ENCODE peak calls at places on chromosomes 7 and 10, in nine cellular contexts. One of them, this sample, is unnamed.

GRCh38 chr7:158016171-158017087 is 571.2 kb downstream of the PTPRN2 start:
- DNase-seq in Calu3: no peak
- DNase-seq in tibial nerve: no peak
- DNase-seq in fibroblast of lung: peak
- DNase-seq in sigmoid colon: no peak
- DNase-seq in endothelial cell: no peak
- DNase-seq in fibroblast of mammary gland: no peak
- DNase-seq in foreskin fibroblast: no peak
- DNase-seq in uterus: no peak
- DNase-seq in this sample: no peak

GRCh38 chr10:112790030-112790429 is 160.0 kb upstream of the TCF7L2 start:
- DNase-seq in tibial nerve: no peak
- DNase-seq in fibroblast of mammary gland: no peak
- DNase-seq in foreskin fibroblast: no peak
- DNase-seq in Calu3: no peak
- DNase-seq in fibroblast of lung: no peak
- DNase-seq in sigmoid colon: no peak
- DNase-seq in endothelial cell: no peak
- DNase-seq in uterus: no peak
- DNase-seq in this sample: no peak

GRCh38 chr7:76054129-76055120 is 6.5 kb downstream of the MDH2 start:
- DNase-seq in fibroblast of mammary gland: peak
- DNase-seq in endothelial cell: no peak
- DNase-seq in tibial nerve: no peak
- DNase-seq in uterus: no peak
- DNase-seq in foreskin fibroblast: peak
- DNase-seq in fibroblast of lung: peak
- DNase-seq in Calu3: no peak
- DNase-seq in sigmoid colon: no peak
- DNase-seq in this sample: no peak

GRCh38 chr7:38274493-38274892 is 1.1 kb upstream of the TARP start:
- DNase-seq in endothelial cell: no peak
- DNase-seq in Calu3: no peak
- DNase-seq in fibroblast of mammary gland: peak
- DNase-seq in sigmoid colon: no peak
- DNase-seq in fibroblast of lung: no peak
- DNase-seq in uterus: no peak
- DNase-seq in tibial nerve: no peak
- DNase-seq in foreskin fibroblast: no peak
- DNase-seq in this sample: no peak

GRCh38 chr7:53466396-53466795 is 431.0 kb downstream of the POM121L12 start:
- DNase-seq in uterus: no peak
- DNase-seq in sigmoid colon: no peak
- DNase-seq in tibial nerve: no peak
- DNase-seq in Calu3: no peak
- DNase-seq in fibroblast of lung: no peak
- DNase-seq in fibroblast of mammary gland: no peak
- DNase-seq in endothelial cell: no peak
- DNase-seq in foreskin fibroblast: no peak
- DNase-seq in this sample: no peak

GRCh38 chr7:22943997-22944396 is 69.9 kb downstream of the HYCC1 start:
- DNase-seq in uterus: peak
- DNase-seq in sigmoid colon: peak
- DNase-seq in fibroblast of lung: peak
- DNase-seq in endothelial cell: no peak
- DNase-seq in Calu3: no peak
- DNase-seq in tibial nerve: no peak
- DNase-seq in fibroblast of mammary gland: peak
- DNase-seq in foreskin fibroblast: peak
- DNase-seq in this sample: no peak

GRCh38 chr7:151114151-151115090 is 28.1 kb downstream of the AGAP3 start:
- DNase-seq in foreskin fibroblast: no peak
- DNase-seq in uterus: no peak
- DNase-seq in endothelial cell: peak
- DNase-seq in fibroblast of mammary gland: no peak
- DNase-seq in Calu3: peak
- DNase-seq in fibroblast of lung: peak
- DNase-seq in sigmoid colon: no peak
- DNase-seq in tibial nerve: no peak
- DNase-seq in this sample: no peak

GRCh38 chr7:16071246-16071857 is 350.0 kb downstream of the CRPPA start:
- DNase-seq in sigmoid colon: no peak
- DNase-seq in tibial nerve: no peak
- DNase-seq in foreskin fibroblast: peak
- DNase-seq in Calu3: peak
- DNase-seq in uterus: no peak
- DNase-seq in fibroblast of lung: peak
- DNase-seq in fibroblast of mammary gland: peak
- DNase-seq in endothelial cell: peak
- DNase-seq in this sample: no peak

GRCh38 chr7:35331730-35332678 is 78.1 kb upstream of the TBX20 start:
- DNase-seq in fibroblast of mammary gland: no peak
- DNase-seq in uterus: no peak
- DNase-seq in foreskin fibroblast: no peak
- DNase-seq in sigmoid colon: no peak
- DNase-seq in tibial nerve: no peak
- DNase-seq in endothelial cell: no peak
- DNase-seq in fibroblast of lung: no peak
- DNase-seq in Calu3: no peak
- DNase-seq in this sample: no peak

GRCh38 chr7:92682767-92683539 is 92.8 kb upstream of the FAM133B start:
- DNase-seq in fibroblast of lung: peak
- DNase-seq in Calu3: no peak
- DNase-seq in foreskin fibroblast: no peak
- DNase-seq in sigmoid colon: no peak
- DNase-seq in fibroblast of mammary gland: no peak
- DNase-seq in endothelial cell: no peak
- DNase-seq in tibial nerve: no peak
- DNase-seq in uterus: no peak
- DNase-seq in this sample: no peak

GRCh38 chr10:60846173-60846572 is 67.9 kb downstream of the CDK1 start:
- DNase-seq in foreskin fibroblast: peak
- DNase-seq in fibroblast of lung: peak
- DNase-seq in endothelial cell: no peak
- DNase-seq in tibial nerve: no peak
- DNase-seq in fibroblast of mammary gland: peak
- DNase-seq in uterus: no peak
- DNase-seq in Calu3: peak
- DNase-seq in sigmoid colon: no peak
- DNase-seq in this sample: no peak

GRCh38 chr7:135798104-135798503 is 49.5 kb upstream of the FAM180A start:
- DNase-seq in foreskin fibroblast: no peak
- DNase-seq in endothelial cell: no peak
- DNase-seq in tibial nerve: no peak
- DNase-seq in uterus: no peak
- DNase-seq in Calu3: no peak
- DNase-seq in fibroblast of lung: no peak
- DNase-seq in sigmoid colon: no peak
- DNase-seq in fibroblast of mammary gland: no peak
- DNase-seq in this sample: no peak

GRCh38 chr10:44978570-44979280 is at the start of gene DEPP1:
- DNase-seq in foreskin fibroblast: peak
- DNase-seq in sigmoid colon: peak
- DNase-seq in uterus: peak
- DNase-seq in fibroblast of mammary gland: peak
- DNase-seq in Calu3: peak
- DNase-seq in fibroblast of lung: peak
- DNase-seq in endothelial cell: peak
- DNase-seq in tibial nerve: peak
- DNase-seq in this sample: peak
- TF ChIP-seq CTCF in foreskin fibroblast: no peak
- TF ChIP-seq CTCF in sigmoid colon: no peak
- TF ChIP-seq CTCF in uterus: peak
- TF ChIP-seq CTCF in fibroblast of mammary gland: peak
- TF ChIP-seq CTCF in Calu3: peak
- TF ChIP-seq CTCF in fibroblast of lung: peak
- TF ChIP-seq CTCF in endothelial cell: no peak
- TF ChIP-seq CTCF in tibial nerve: peak
- TF ChIP-seq CTCF in this sample: no peak

DNA sequence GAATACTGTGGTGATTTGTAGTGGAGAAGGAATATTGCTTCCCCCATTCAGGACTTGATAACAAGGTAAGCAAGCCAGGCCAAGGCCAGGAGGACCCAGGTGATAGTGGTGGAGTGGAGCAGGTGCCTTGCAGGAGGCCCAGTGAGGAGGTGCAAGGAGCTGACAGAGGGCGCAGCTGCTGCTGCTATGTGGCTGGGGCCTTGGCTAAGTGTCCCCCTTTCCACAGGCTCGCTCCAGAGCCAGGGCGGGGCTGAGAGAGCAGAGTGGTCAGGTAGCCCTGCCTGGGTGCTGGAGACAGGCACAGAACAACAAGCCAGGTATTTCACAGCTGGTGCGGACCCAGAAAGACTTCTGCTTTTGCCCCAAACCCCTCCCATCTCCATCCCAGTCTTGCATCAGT is 163.0 kb downstream of the EGFR start:
- DNase-seq in endothelial cell: no peak
- DNase-seq in fibroblast of lung: no peak
- DNase-seq in fibroblast of mammary gland: no peak
- DNase-seq in foreskin fibroblast: no peak
- DNase-seq in tibial nerve: no peak
- DNase-seq in sigmoid colon: no peak
- DNase-seq in uterus: no peak
- DNase-seq in Calu3: no peak
- DNase-seq in this sample: no peak
- TF ChIP-seq CTCF in endothelial cell: no peak
- TF ChIP-seq CTCF in fibroblast of lung: no peak
- TF ChIP-seq CTCF in fibroblast of mammary gland: no peak
- TF ChIP-seq CTCF in foreskin fibroblast: no peak
- TF ChIP-seq CTCF in tibial nerve: no peak
- TF ChIP-seq CTCF in sigmoid colon: no peak
- TF ChIP-seq CTCF in uterus: no peak
- TF ChIP-seq CTCF in Calu3: no peak
- TF ChIP-seq CTCF in this sample: no peak

GRCh38 chr10:115902596-115902995 is 370.4 kb downstream of the GFRA1 start:
- DNase-seq in endothelial cell: no peak
- DNase-seq in tibial nerve: no peak
- DNase-seq in foreskin fibroblast: no peak
- DNase-seq in uterus: no peak
- DNase-seq in sigmoid colon: no peak
- DNase-seq in fibroblast of lung: no peak
- DNase-seq in fibroblast of mammary gland: no peak
- DNase-seq in Calu3: no peak
- DNase-seq in this sample: no peak

GRCh38 chr10:115898242-115898641 is 374.8 kb downstream of the GFRA1 start:
- DNase-seq in Calu3: no peak
- DNase-seq in uterus: no peak
- DNase-seq in tibial nerve: no peak
- DNase-seq in fibroblast of lung: no peak
- DNase-seq in fibroblast of mammary gland: no peak
- DNase-seq in sigmoid colon: no peak
- DNase-seq in foreskin fibroblast: no peak
- DNase-seq in endothelial cell: no peak
- DNase-seq in this sample: no peak

GRCh38 chr10:115909037-115909436 is 364.0 kb downstream of the GFRA1 start:
- DNase-seq in uterus: no peak
- DNase-seq in Calu3: no peak
- DNase-seq in fibroblast of lung: no peak
- DNase-seq in endothelial cell: no peak
- DNase-seq in foreskin fibroblast: no peak
- DNase-seq in tibial nerve: no peak
- DNase-seq in sigmoid colon: no peak
- DNase-seq in fibroblast of mammary gland: no peak
- DNase-seq in this sample: no peak

DNA sequence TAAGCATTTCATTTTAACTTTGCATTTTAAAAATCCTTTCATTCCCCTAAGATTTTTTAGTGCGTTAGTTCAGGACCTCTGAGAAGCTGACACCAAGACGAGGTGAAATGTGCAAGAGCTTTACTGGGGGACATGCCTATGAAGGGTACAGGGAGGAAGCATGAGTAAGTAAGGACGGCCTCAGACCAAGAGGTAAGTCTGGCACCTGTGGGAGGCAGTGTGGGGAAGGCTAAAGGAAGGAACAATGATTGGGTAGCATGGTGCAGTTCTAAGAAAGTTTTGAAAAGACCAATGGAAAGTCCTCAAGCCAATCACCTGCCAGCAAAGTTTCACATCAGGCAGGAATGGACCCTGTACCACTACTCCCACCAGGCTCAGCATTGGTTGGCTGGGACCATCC is 369.2 kb downstream of the GFRA1 start:
- DNase-seq in endothelial cell: no peak
- DNase-seq in fibroblast of lung: no peak
- DNase-seq in Calu3: no peak
- DNase-seq in sigmoid colon: no peak
- DNase-seq in foreskin fibroblast: no peak
- DNase-seq in uterus: no peak
- DNase-seq in fibroblast of mammary gland: no peak
- DNase-seq in tibial nerve: no peak
- DNase-seq in this sample: no peak
- TF ChIP-seq CTCF in endothelial cell: no peak
- TF ChIP-seq CTCF in fibroblast of lung: no peak
- TF ChIP-seq CTCF in Calu3: no peak
- TF ChIP-seq CTCF in sigmoid colon: no peak
- TF ChIP-seq CTCF in foreskin fibroblast: no peak
- TF ChIP-seq CTCF in uterus: no peak
- TF ChIP-seq CTCF in fibroblast of mammary gland: no peak
- TF ChIP-seq CTCF in tibial nerve: no peak
- TF ChIP-seq CTCF in this sample: no peak

GRCh38 chr7:33981686-33982424 is 76.5 kb downstream of the BMPER start:
- DNase-seq in fibroblast of mammary gland: peak
- DNase-seq in tibial nerve: no peak
- DNase-seq in sigmoid colon: no peak
- DNase-seq in uterus: no peak
- DNase-seq in endothelial cell: no peak
- DNase-seq in foreskin fibroblast: peak
- DNase-seq in Calu3: no peak
- DNase-seq in fibroblast of lung: peak
- DNase-seq in this sample: no peak

GRCh38 chr7:33979300-33979806 is 74.0 kb downstream of the BMPER start:
- DNase-seq in Calu3: no peak
- DNase-seq in tibial nerve: no peak
- DNase-seq in endothelial cell: no peak
- DNase-seq in foreskin fibroblast: no peak
- DNase-seq in uterus: no peak
- DNase-seq in sigmoid colon: no peak
- DNase-seq in fibroblast of lung: no peak
- DNase-seq in fibroblast of mammary gland: no peak
- DNase-seq in this sample: no peak

GRCh38 chr7:33981221-33981620 is 75.9 kb downstream of the BMPER start:
- DNase-seq in fibroblast of lung: peak
- DNase-seq in sigmoid colon: no peak
- DNase-seq in uterus: no peak
- DNase-seq in fibroblast of mammary gland: peak
- DNase-seq in foreskin fibroblast: peak
- DNase-seq in tibial nerve: no peak
- DNase-seq in Calu3: no peak
- DNase-seq in endothelial cell: no peak
- DNase-seq in this sample: no peak

GRCh38 chr7:33979807-33980355 is 74.5 kb downstream of the BMPER start:
- DNase-seq in tibial nerve: no peak
- DNase-seq in uterus: no peak
- DNase-seq in fibroblast of lung: peak
- DNase-seq in endothelial cell: no peak
- DNase-seq in Calu3: no peak
- DNase-seq in foreskin fibroblast: peak
- DNase-seq in fibroblast of mammary gland: peak
- DNase-seq in sigmoid colon: no peak
- DNase-seq in this sample: no peak

DNA sequence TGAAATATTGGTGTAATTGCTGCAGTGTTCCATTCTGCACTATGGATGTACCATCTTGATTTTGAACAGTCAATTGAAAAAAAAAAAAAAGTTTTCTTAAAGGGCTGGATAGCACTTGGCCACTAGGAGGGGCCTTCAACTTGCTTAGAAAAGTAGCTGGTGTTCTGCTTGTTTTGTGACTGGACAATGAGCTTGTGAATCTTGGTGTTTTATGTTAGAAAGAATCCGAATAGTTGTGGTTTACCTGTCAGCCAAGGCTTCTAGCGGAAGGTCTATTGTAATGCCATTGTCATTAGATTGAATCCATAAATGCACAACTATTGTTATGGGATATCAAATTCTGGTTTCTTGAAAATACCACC is 77.1 kb downstream of the BMPER start:
- DNase-seq in fibroblast of lung: peak
- DNase-seq in Calu3: peak
- DNase-seq in uterus: no peak
- DNase-seq in endothelial cell: no peak
- DNase-seq in tibial nerve: no peak
- DNase-seq in sigmoid colon: no peak
- DNase-seq in fibroblast of mammary gland: no peak
- DNase-seq in foreskin fibroblast: peak
- DNase-seq in this sample: no peak
- TF ChIP-seq CTCF in fibroblast of lung: peak
- TF ChIP-seq CTCF in Calu3: peak
- TF ChIP-seq CTCF in uterus: no peak
- TF ChIP-seq CTCF in endothelial cell: peak
- TF ChIP-seq CTCF in tibial nerve: peak
- TF ChIP-seq CTCF in sigmoid colon: no peak
- TF ChIP-seq CTCF in fibroblast of mammary gland: peak
- TF ChIP-seq CTCF in foreskin fibroblast: peak
- TF ChIP-seq CTCF in this sample: no peak

This sample was measured in omental fat pad.